ENCODE peak calls at places on chromosomes 4 and X, in five cellular contexts. O, Z, G, X and I are unnamed samples.

GRCh38 chr4:156362581-156362980 is 408.9 kb upstream of the CTSO start:
- DNase-seq in O (no peak), Z (no peak), G (peak), X (no peak), I (no peak)

GRCh38 chr4:122700178-122700725 is 32.3 kb upstream of the BBS12 start:
- DNase-seq in O (no peak), Z (no peak), G (peak), X (no peak), I (peak)

GRCh38 chrX:130848763-130849162 is 54.2 kb downstream of the ENOX2 start:
- DNase-seq in O (no peak), Z (no peak), G (no peak), X (no peak), I (no peak)

GRCh38 chrX:70219938-70220764 is 14.3 kb upstream of the AWAT1 start:
- DNase-seq in O (no peak), Z (no peak), G (no peak), X (no peak), I (peak)

GRCh38 chrX:21778236-21778635 is 20.3 kb upstream of the SMPX start:
- DNase-seq in O (no peak), Z (no peak), G (no peak), X (no peak), I (no peak)

GRCh38 chr4:122997463-122998101 is 75.2 kb upstream of the NUDT6 start:
- DNase-seq in O (no peak), Z (no peak), G (peak), X (no peak), I (no peak)

GRCh38 chr4:186602978-186603377 is 47.6 kb upstream of the MTNR1A start:
- DNase-seq in O (no peak), Z (no peak), G (no peak), X (no peak), I (no peak)

GRCh38 chrX:45830343-45830742 is 629.7 kb upstream of the DIPK2B start:
- DNase-seq in O (no peak), Z (no peak), G (no peak), X (no peak), I (no peak)

GRCh38 chrX:133415276-133416105 is at the start of gene GPC4:
- DNase-seq in O (peak), Z (peak), G (no peak), X (no peak), I (peak)

GRCh38 chr4:102825261-102826071 is 1.9 kb downstream of the UBE2D3 start:
- DNase-seq in O (no peak), Z (peak), G (peak), X (no peak), I (peak)

GRCh38 chr4:122003335-122003734 is 51.5 kb upstream of the TRPC3 start:
- DNase-seq in O (no peak), Z (no peak), G (peak), X (no peak), I (peak)

GRCh38 chr4:110289601-110290100 is 91.2 kb upstream of the ELOVL6 start:
- DNase-seq in O (no peak), Z (no peak), G (no peak), X (no peak), I (no peak)

GRCh38 chr4:2287594-2287915 is 25.6 kb upstream of the MXD4 start:
- DNase-seq in O (no peak), Z (no peak), G (no peak), X (no peak), I (no peak)

GRCh38 chr4:40038972-40039371 is 17.7 kb upstream of the N4BP2 start:
- DNase-seq in O (no peak), Z (no peak), G (peak), X (no peak), I (peak)

GRCh38 chrX:10615931-10616780 is 4.2 kb downstream of the MID1 start:
- DNase-seq in O (no peak), Z (peak), G (peak), X (no peak), I (peak)

GRCh38 chrX:538311-538710 is 92.3 kb upstream of the SHOX start:
- DNase-seq in O (no peak), Z (no peak), G (no peak), X (no peak), I (no peak)

GRCh38 chrX:11791537-11791936 is 33.5 kb downstream of the MSL3 start:
- DNase-seq in O (no peak), Z (no peak), G (no peak), X (no peak), I (no peak)

GRCh38 chr4:142925161-142925560 is 79.1 kb upstream of the INPP4B start:
- DNase-seq in O (no peak), Z (no peak), G (no peak), X (no peak), I (peak)

GRCh38 chr4:6493668-6494304 is 21.4 kb upstream of the PPP2R2C start:
- DNase-seq in O (no peak), Z (no peak), G (no peak), X (no peak), I (no peak)

GRCh38 chrX:31656013-31656412 is 584.2 kb upstream of the FTHL17 start:
- DNase-seq in O (no peak), Z (no peak), G (peak), X (no peak), I (no peak)

GRCh38 chr4:29467044-29467717 is 1253.0 kb upstream of the PCDH7 start:
- DNase-seq in O (no peak), Z (no peak), G (peak), X (no peak), I (peak)

GRCh38 chrX:15143825-15144121 is 126.1 kb downstream of the ASB9 start:
- DNase-seq in O (no peak), Z (no peak), G (no peak), X (no peak), I (no peak)

GRCh38 chr4:59979061-59979460 is 1221.1 kb upstream of the ADGRL3 start:
- DNase-seq in O (no peak), Z (no peak), G (no peak), X (no peak), I (no peak)